ENCODE peak calls at places on chromosomes 1 and 21, in five cellular contexts. C is T-helper 2 cell, H is M059J, O is HS-5, U is fibroblast of gingiva. P is an unnamed sample.

GRCh38 chr1:75838099-75838498 is 41.4 kb downstream of the MSH4 start:
- DNase-seq in C (no peak), H (no peak), O (no peak), U (no peak), P (no peak)

GRCh38 chr1:166136252-166136651 is 30.5 kb downstream of the FAM78B start:
- DNase-seq in C (no peak), H (no peak), O (no peak), U (no peak), P (no peak)

GRCh38 chr1:222769181-222769580 is 32.2 kb downstream of the FAM177B start:
- DNase-seq in C (no peak), H (no peak), O (no peak), U (no peak), P (no peak)

GRCh38 chr1:91038582-91038981 is 16.7 kb upstream of the ZNF644 start:
- DNase-seq in C (no peak), H (no peak), O (no peak), U (no peak), P (no peak)

GRCh38 chr1:31101147-31101502 is 35.6 kb upstream of the PUM1 start:
- DNase-seq in C (no peak), H (peak), O (no peak), U (peak), P (no peak)

GRCh38 chr1:202959276-202959620 is 1.1 kb upstream of the ADIPOR1 start:
- DNase-seq in C (no peak), H (peak), O (peak), U (peak), P (no peak)

GRCh38 chr1:160950657-160951056 is 4.0 kb downstream of the ITLN2 start:
- DNase-seq in C (no peak), H (no peak), O (no peak), U (no peak), P (no peak)

GRCh38 chr1:248863011-248863881 is 4.4 kb upstream of the ZNF692 start:
- DNase-seq in C (peak), H (peak), O (no peak), U (peak), P (peak)

GRCh38 chr21:38869946-38870345 is 64.2 kb downstream of the ETS2 start:
- DNase-seq in C (no peak), H (no peak), O (no peak), U (peak), P (no peak)

GRCh38 chr21:35150562-35151226 is 101.6 kb upstream of the RUNX1 start:
- DNase-seq in C (no peak), H (peak), O (no peak), U (peak), P (no peak)

GRCh38 chr1:80534606-80535360 is 1266.0 kb upstream of the ADGRL2 start:
- DNase-seq in C (no peak), H (no peak), O (peak), U (no peak), P (no peak)

GRCh38 chr1:30487042-30487441 is 236.3 kb downstream of the MATN1 start:
- DNase-seq in C (no peak), H (no peak), O (no peak), U (no peak), P (no peak)

GRCh38 chr1:18803859-18804258 is 55.6 kb downstream of the TAS1R2 start:
- DNase-seq in C (no peak), H (no peak), O (no peak), U (no peak), P (no peak)

GRCh38 chr1:228101614-228101993 is 1.5 kb downstream of the C1orf35 start:
- DNase-seq in C (no peak), H (no peak), O (no peak), U (no peak), P (no peak)

GRCh38 chr21:39637971-39638628 is 25.4 kb downstream of the B3GALT5 start:
- DNase-seq in C (no peak), H (no peak), O (no peak), U (no peak), P (no peak)

GRCh38 chr1:84223751-84224432 is 77.6 kb upstream of the SAMD13 start:
- DNase-seq in C (no peak), H (no peak), O (no peak), U (peak), P (no peak)

GRCh38 chr1:147541672-147542548 is 609 bp downstream of the BCL9 start:
- DNase-seq in C (peak), H (peak), O (no peak), U (peak), P (peak)

GRCh38 chr1:226826479-226827245 is 43.8 kb upstream of the PSEN2 start:
- DNase-seq in C (no peak), H (no peak), O (no peak), U (no peak), P (no peak)

GRCh38 chr1:51519857-51520699 is 1.0 kb upstream of the EPS15 start:
- DNase-seq in C (no peak), H (peak), O (no peak), U (no peak), P (no peak)

P was measured in activated B cell treated with CpG ODN at 0.5 μM for 24 hours.